ENCODE peak calls at places on chromosomes 4 and X, in nine cellular contexts. Z is endothelial cell of umbilical vein, C is body of pancreas, O is kidney epithelial cell, N is glutamatergic neuron, J is endothelial cell, D is dorsolateral prefrontal cortex, G is nephron progenitor cell, M is heart right ventricle. Y is an unnamed sample.

GRCh38 chr4:152522245-152522644 is 13.6 kb downstream of the FBXW7 start:
- DNase-seq in Z (no peak), C (no peak), O (no peak), N (no peak), J (no peak), D (no peak), G (no peak), M (no peak), Y (no peak)

GRCh38 chrX:55201930-55202579 is 18.1 kb upstream of the PAGE5 start:
- DNase-seq in Z (no peak), C (no peak), O (no peak), N (no peak), J (no peak), D (no peak), G (no peak), M (no peak), Y (no peak)

GRCh38 chr4:64784125-64784524 is 374.9 kb upstream of the TECRL start:
- DNase-seq in Z (peak; percentile 88), C (no peak), O (peak; percentile 82), N (no peak), J (no peak), D (no peak), G (no peak), M (no peak), Y (no peak)

GRCh38 chr4:183721207-183722081 is 62.4 kb downstream of the TRAPPC11 start:
- DNase-seq in Z (peak; percentile 68), C (peak; percentile 87), O (no peak), N (peak; percentile 45), J (peak; percentile 28), D (no peak), G (peak; percentile 23), M (peak; percentile 83), Y (no peak)

GRCh38 chr4:28360681-28361080 is 1500.0 kb downstream of the STIM2 start:
- DNase-seq in Z (no peak), C (no peak), O (no peak), N (no peak), J (no peak), D (no peak), G (no peak), M (no peak), Y (no peak)

GRCh38 chr4:31995943-31996901 is 1276.1 kb downstream of the PCDH7 start:
- DNase-seq in Z (no peak), C (no peak), O (no peak), N (peak; percentile 81), J (peak; percentile 19), D (no peak), G (peak; percentile 10), M (no peak), Y (no peak)

GRCh38 chrX:115679460-115679859 is 118.5 kb downstream of the PLS3 start:
- DNase-seq in Z (peak; percentile 38), C (no peak), O (no peak), N (no peak), J (no peak), D (no peak), G (no peak), M (no peak), Y (no peak)

GRCh38 chrX:31266172-31267076 is 194.6 kb upstream of the FTHL17 start:
- DNase-seq in Z (peak; percentile 53), C (peak; percentile 72), O (no peak), N (peak; percentile 40), J (peak; percentile 35), D (peak; percentile 31), G (peak; percentile 68), M (peak; percentile 66), Y (no peak)

GRCh38 chrX:70466968-70467367 is 22.3 kb downstream of the DLG3 start:
- DNase-seq in Z (no peak), C (no peak), O (no peak), N (no peak), J (no peak), D (no peak), G (no peak), M (no peak), Y (no peak)

GRCh38 chrX:31658360-31658759 is 586.5 kb upstream of the FTHL17 start:
- DNase-seq in Z (peak; percentile 28), C (no peak), O (no peak), N (no peak), J (no peak), D (no peak), G (no peak), M (no peak), Y (peak; percentile 0)

GRCh38 chr4:145619639-145619996 is 433 bp downstream of the MMAA start:
- DNase-seq in Z (no peak), C (peak; percentile 86), O (peak; percentile 69), N (no peak), J (peak; percentile 16), D (peak; percentile 40), G (no peak), M (peak; percentile 21), Y (no peak)

GRCh38 chr4:87555751-87556619 is 26.8 kb upstream of the SPARCL1 start:
- DNase-seq in Z (peak; percentile 24), C (no peak), O (peak; percentile 76), N (no peak), J (no peak), D (peak; percentile 43), G (no peak), M (no peak), Y (peak; percentile 36)
- TF ChIP-seq CTCF in Z (no peak), C (no peak), O (no peak), N (no peak), J (no peak), D (no peak), G (no peak), M (no peak), Y (no peak)

GRCh38 chrX:40552768-40553167 is 28.0 kb upstream of the ATP6AP2 start:
- DNase-seq in Z (no peak), C (no peak), O (no peak), N (no peak), J (no peak), D (peak; percentile 31), G (no peak), M (no peak), Y (no peak)
- TF ChIP-seq CTCF in Z (no peak), C (no peak), O (peak; percentile 30), N (no peak), J (no peak), D (no peak), G (no peak), M (peak; percentile 31), Y (no peak)

GRCh38 chr4:19835429-19835828 is 416.3 kb upstream of the SLIT2 start:
- DNase-seq in Z (no peak), C (no peak), O (no peak), N (no peak), J (no peak), D (no peak), G (no peak), M (no peak), Y (no peak)
- TF ChIP-seq CTCF in Z (no peak), C (no peak), O (no peak), N (no peak), J (no peak), D (no peak), G (no peak), M (no peak), Y (no peak)

DNA sequence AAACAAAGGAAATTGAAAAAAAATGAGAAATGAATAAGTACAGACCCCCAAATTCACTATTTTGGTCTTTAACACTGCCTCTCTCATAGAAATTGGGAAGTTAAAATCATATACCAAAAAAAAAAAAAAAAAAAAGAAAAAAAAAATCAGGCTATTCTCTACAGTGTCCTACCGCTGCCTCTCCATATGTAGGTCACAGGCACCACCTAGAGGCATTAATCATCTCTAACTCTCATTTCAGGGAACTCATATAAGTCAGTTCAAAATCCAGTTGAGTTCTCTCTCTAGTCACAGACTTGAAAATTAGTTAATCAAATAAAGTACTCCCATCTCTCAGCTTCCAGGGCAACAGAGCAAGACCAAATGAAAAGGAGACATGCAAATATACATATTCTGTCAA is 47.9 kb downstream of the COX18 start:
- DNase-seq in Z (peak; percentile 63), C (no peak), O (no peak), N (no peak), J (no peak), D (no peak), G (no peak), M (no peak), Y (no peak)
- TF ChIP-seq CTCF in Z (peak; percentile 24), C (no peak), O (peak; percentile 25), N (no peak), J (peak; percentile 1), D (no peak), G (no peak), M (no peak), Y (no peak)

DNA sequence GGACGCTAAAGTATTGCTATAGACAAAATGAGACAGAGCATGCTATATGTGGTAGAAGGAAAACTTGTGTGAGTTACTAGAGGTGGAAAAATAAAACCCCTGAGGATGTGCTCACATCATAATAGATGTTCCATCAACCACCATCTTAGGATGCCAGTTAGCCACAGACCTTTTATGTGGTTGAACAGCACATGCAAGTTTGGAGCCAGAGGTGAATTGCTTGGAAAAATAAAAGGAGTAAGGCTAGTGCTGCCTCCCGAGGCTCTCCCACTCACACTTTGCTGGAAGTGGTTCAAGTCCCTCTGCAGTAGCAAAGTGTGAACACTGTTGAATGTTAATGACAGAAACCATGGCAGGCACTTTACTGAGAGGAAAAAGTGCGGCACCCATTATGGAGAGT is 39.4 kb upstream of the PPARGC1A start:
- DNase-seq in Z (no peak), C (no peak), O (no peak), N (no peak), J (no peak), D (no peak), G (no peak), M (no peak), Y (no peak)
- TF ChIP-seq CTCF in Z (no peak), C (no peak), O (no peak), N (no peak), J (no peak), D (no peak), G (no peak), M (no peak), Y (no peak)

DNA sequence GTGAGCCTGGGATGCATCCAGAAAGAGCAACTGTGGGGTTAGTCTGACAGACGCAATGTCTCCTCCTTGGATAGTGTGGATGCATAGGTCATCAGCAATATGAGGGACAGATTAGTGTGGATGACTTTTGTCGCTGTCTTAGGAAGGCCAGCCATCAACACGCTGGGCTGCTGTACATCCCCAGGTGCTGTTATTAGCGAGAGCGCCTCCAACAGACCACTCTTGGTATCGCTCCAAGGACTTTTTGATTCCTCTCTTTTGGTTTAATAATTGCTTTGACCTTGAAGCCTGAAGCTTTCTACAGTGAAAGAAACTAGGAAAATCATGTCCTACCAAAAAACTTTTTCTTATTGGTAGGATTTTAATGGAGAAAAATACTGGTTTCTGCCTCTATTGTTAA is 76.7 kb downstream of the TMEM131L start:
- DNase-seq in Z (no peak), C (no peak), O (no peak), N (no peak), J (no peak), D (no peak), G (no peak), M (no peak), Y (no peak)
- TF ChIP-seq CTCF in Z (no peak), C (no peak), O (no peak), N (peak; percentile 26), J (no peak), D (no peak), G (peak; percentile 15), M (no peak), Y (no peak)

DNA sequence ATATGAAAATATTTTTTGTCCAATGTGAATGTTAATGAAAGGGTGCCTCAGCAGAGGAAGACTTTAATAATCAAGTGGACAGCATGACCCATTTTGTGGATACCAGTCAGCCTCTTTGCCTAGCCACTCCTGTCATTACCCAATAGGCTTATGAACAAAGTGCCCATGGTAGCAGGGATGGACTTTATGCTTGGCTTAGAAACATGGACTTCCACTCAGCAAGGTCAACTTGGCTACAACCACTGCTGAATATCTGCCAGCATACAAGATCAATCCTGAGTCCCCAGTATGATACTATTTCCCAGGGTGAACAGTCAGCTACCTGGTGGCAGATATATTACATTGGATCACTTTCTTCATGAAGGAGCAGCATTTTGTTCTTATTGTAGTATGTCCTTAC is 56.7 kb upstream of the NXF3 start:
- DNase-seq in Z (no peak), C (no peak), O (no peak), N (no peak), J (no peak), D (no peak), G (no peak), M (no peak), Y (no peak)
- TF ChIP-seq CTCF in Z (no peak), C (no peak), O (no peak), N (no peak), J (no peak), D (no peak), G (no peak), M (no peak), Y (no peak)

Y was measured in AG04449.